ENCODE peak calls at places on chromosome 18, in six cellular contexts. One of them, this sample, is unnamed. For H3K9me3 and H3K27me3, the result is how much of the 10 kb centered on the place peaks cover.

GRCh38 chr18:6405237-6406074 is 9.3 kb downstream of the L3MBTL4 start:
- DNase-seq in heart left ventricle: no peak
- DNase-seq in neural progenitor cell: peak
- DNase-seq in K562: no peak
- DNase-seq in PC-3: no peak
- DNase-seq in heart right ventricle: no peak
- DNase-seq in this sample: no peak

GRCh38 chr18:39746201-39746600 is 2180.6 kb upstream of the CELF4 start:
- DNase-seq in heart left ventricle: no peak
- DNase-seq in neural progenitor cell: no peak
- DNase-seq in K562: no peak
- DNase-seq in PC-3: no peak
- DNase-seq in heart right ventricle: no peak
- DNase-seq in this sample: no peak

GRCh38 chr18:32595735-32596134 is 125.1 kb upstream of the GAREM1 start:
- DNase-seq in heart left ventricle: no peak
- DNase-seq in neural progenitor cell: peak
- DNase-seq in K562: no peak
- DNase-seq in PC-3: no peak
- DNase-seq in heart right ventricle: no peak
- DNase-seq in this sample: no peak

GRCh38 chr18:59662008-59662701 is 35.1 kb downstream of the CCBE1 start:
- DNase-seq in heart left ventricle: no peak
- DNase-seq in neural progenitor cell: no peak
- DNase-seq in K562: no peak
- DNase-seq in PC-3: peak
- DNase-seq in heart right ventricle: no peak
- DNase-seq in this sample: no peak

GRCh38 chr18:36309436-36310391 is 12.2 kb downstream of the FHOD3 start:
- DNase-seq in heart left ventricle: no peak
- DNase-seq in neural progenitor cell: no peak
- DNase-seq in K562: no peak
- DNase-seq in PC-3: peak
- DNase-seq in heart right ventricle: no peak
- DNase-seq in this sample: no peak

GRCh38 chr18:26383454-26384270 is 157.4 kb downstream of the TAF4B start:
- DNase-seq in heart left ventricle: no peak
- DNase-seq in neural progenitor cell: peak
- DNase-seq in K562: peak
- DNase-seq in PC-3: peak
- DNase-seq in heart right ventricle: no peak
- DNase-seq in this sample: no peak

GRCh38 chr18:7521226-7521856 is 45.8 kb upstream of the PTPRM start:
- DNase-seq in heart left ventricle: no peak
- DNase-seq in neural progenitor cell: no peak
- DNase-seq in K562: no peak
- DNase-seq in PC-3: no peak
- DNase-seq in heart right ventricle: no peak
- DNase-seq in this sample: no peak

GRCh38 chr18:36127866-36128845 is 984 bp downstream of the SLC39A6 start:
- DNase-seq in heart left ventricle: no peak
- DNase-seq in neural progenitor cell: peak
- DNase-seq in K562: peak
- DNase-seq in PC-3: peak
- DNase-seq in heart right ventricle: no peak
- DNase-seq in this sample: no peak

GRCh38 chr18:22165603-22166069 is 3.8 kb upstream of the GATA6 start:
- DNase-seq in heart left ventricle: no peak
- DNase-seq in neural progenitor cell: peak
- DNase-seq in K562: no peak
- DNase-seq in PC-3: no peak
- DNase-seq in heart right ventricle: no peak
- DNase-seq in this sample: no peak

GRCh38 chr18:67520276-67521035 is 3.9 kb upstream of the DSEL start:
- DNase-seq in heart left ventricle: no peak
- DNase-seq in neural progenitor cell: no peak
- DNase-seq in K562: no peak
- DNase-seq in PC-3: no peak
- DNase-seq in heart right ventricle: no peak
- DNase-seq in this sample: no peak

GRCh38 chr18:61681065-61681464 is 211.7 kb downstream of the RNF152 start:
- DNase-seq in heart left ventricle: no peak
- DNase-seq in neural progenitor cell: no peak
- DNase-seq in K562: no peak
- DNase-seq in PC-3: no peak
- DNase-seq in heart right ventricle: no peak
- DNase-seq in this sample: no peak
- H3K9me3 ChIP-seq in heart left ventricle: under half
- H3K9me3 ChIP-seq in neural progenitor cell: under half
- H3K9me3 ChIP-seq in K562: under half
- H3K9me3 ChIP-seq in PC-3: under half
- H3K9me3 ChIP-seq in heart right ventricle: under half
- H3K9me3 ChIP-seq in this sample: under half

DNA sequence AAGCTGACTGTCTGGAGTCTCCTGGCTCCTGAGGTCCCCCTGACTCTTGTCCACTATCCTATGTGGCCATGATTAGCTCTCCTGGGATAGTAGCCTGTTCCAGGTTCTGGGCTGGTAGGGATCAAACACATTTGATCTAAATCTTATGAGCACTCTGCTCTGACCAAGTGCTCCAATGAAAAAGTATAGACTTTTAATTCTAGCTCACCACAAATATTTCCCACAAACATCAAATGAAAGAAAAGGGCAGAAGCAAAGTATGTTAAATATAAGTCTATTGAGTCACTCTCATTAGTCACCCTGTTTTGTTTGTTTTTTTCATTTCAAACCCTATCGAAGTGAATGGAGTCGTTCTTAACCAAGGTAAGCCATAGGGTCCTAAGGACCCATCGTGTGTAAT is 39.7 kb upstream of the NEDD4L start:
- DNase-seq in heart left ventricle: no peak
- DNase-seq in neural progenitor cell: no peak
- DNase-seq in K562: no peak
- DNase-seq in PC-3: peak
- DNase-seq in heart right ventricle: no peak
- DNase-seq in this sample: no peak
- H3K27ac ChIP-seq in heart left ventricle: no peak
- H3K27ac ChIP-seq in neural progenitor cell: no peak
- H3K27ac ChIP-seq in K562: no peak
- H3K27ac ChIP-seq in PC-3: peak
- H3K27ac ChIP-seq in heart right ventricle: no peak
- H3K27ac ChIP-seq in this sample: no peak

GRCh38 chr18:48792611-48793368 is 158.0 kb downstream of the SMAD7 start:
- DNase-seq in heart left ventricle: no peak
- DNase-seq in neural progenitor cell: no peak
- DNase-seq in K562: no peak
- DNase-seq in PC-3: no peak
- DNase-seq in heart right ventricle: no peak
- DNase-seq in this sample: no peak
- H3K27me3 ChIP-seq in heart left ventricle: under half
- H3K27me3 ChIP-seq in neural progenitor cell: under half
- H3K27me3 ChIP-seq in K562: under half
- H3K27me3 ChIP-seq in PC-3: under half
- H3K27me3 ChIP-seq in heart right ventricle: under half
- H3K27me3 ChIP-seq in this sample: under half

GRCh38 chr18:71322201-71322600 is 1033.4 kb downstream of the SOCS6 start:
- DNase-seq in heart left ventricle: no peak
- DNase-seq in neural progenitor cell: no peak
- DNase-seq in K562: no peak
- DNase-seq in PC-3: no peak
- DNase-seq in heart right ventricle: no peak
- DNase-seq in this sample: no peak

GRCh38 chr18:71326826-71327225 is 1038.0 kb downstream of the SOCS6 start:
- DNase-seq in heart left ventricle: no peak
- DNase-seq in neural progenitor cell: no peak
- DNase-seq in K562: no peak
- DNase-seq in PC-3: no peak
- DNase-seq in heart right ventricle: no peak
- DNase-seq in this sample: no peak

GRCh38 chr18:71321319-71321718 is 1032.5 kb downstream of the SOCS6 start:
- DNase-seq in heart left ventricle: no peak
- DNase-seq in neural progenitor cell: no peak
- DNase-seq in K562: no peak
- DNase-seq in PC-3: no peak
- DNase-seq in heart right ventricle: no peak
- DNase-seq in this sample: no peak

GRCh38 chr18:71327443-71328120 is 1038.7 kb downstream of the SOCS6 start:
- DNase-seq in heart left ventricle: no peak
- DNase-seq in neural progenitor cell: no peak
- DNase-seq in K562: no peak
- DNase-seq in PC-3: no peak
- DNase-seq in heart right ventricle: no peak
- DNase-seq in this sample: no peak

GRCh38 chr18:71324356-71324755 is 1035.5 kb downstream of the SOCS6 start:
- DNase-seq in heart left ventricle: no peak
- DNase-seq in neural progenitor cell: no peak
- DNase-seq in K562: no peak
- DNase-seq in PC-3: no peak
- DNase-seq in heart right ventricle: no peak
- DNase-seq in this sample: no peak
- H3K9me3 ChIP-seq in heart left ventricle: under half
- H3K9me3 ChIP-seq in neural progenitor cell: under half
- H3K9me3 ChIP-seq in K562: under half
- H3K9me3 ChIP-seq in PC-3: under half
- H3K9me3 ChIP-seq in heart right ventricle: under half
- H3K9me3 ChIP-seq in this sample: under half

DNA sequence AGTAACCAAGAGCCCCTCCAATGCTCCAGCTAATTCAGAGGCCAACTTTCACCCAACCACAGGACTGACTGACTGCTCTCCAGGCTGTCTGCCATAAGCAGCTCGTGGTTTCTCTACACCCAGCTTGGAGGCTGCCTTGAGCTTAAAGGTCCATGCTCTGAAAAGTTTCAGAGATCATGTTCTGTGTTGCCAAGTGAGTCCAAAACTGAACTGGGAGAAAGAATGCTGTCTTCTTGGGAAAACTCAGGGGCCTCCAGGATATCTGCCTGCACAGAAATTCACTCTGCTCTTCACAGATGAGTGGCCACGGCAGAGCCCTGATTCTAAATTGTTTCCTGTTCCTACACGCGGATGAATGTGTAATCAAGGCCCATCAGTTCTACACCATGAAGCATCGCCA is 51.1 kb downstream of the LPIN2 start:
- DNase-seq in heart left ventricle: no peak
- DNase-seq in neural progenitor cell: no peak
- DNase-seq in K562: no peak
- DNase-seq in PC-3: no peak
- DNase-seq in heart right ventricle: no peak
- DNase-seq in this sample: no peak
- H3K27ac ChIP-seq in heart left ventricle: peak
- H3K27ac ChIP-seq in neural progenitor cell: no peak
- H3K27ac ChIP-seq in K562: no peak
- H3K27ac ChIP-seq in PC-3: no peak
- H3K27ac ChIP-seq in heart right ventricle: peak
- H3K27ac ChIP-seq in this sample: peak

GRCh38 chr18:9701604-9702324 is 6.3 kb upstream of the RAB31 start:
- DNase-seq in heart left ventricle: no peak
- DNase-seq in neural progenitor cell: no peak
- DNase-seq in K562: no peak
- DNase-seq in PC-3: no peak
- DNase-seq in heart right ventricle: no peak
- DNase-seq in this sample: no peak

GRCh38 chr18:9697121-9697520 is 11.0 kb upstream of the RAB31 start:
- DNase-seq in heart left ventricle: no peak
- DNase-seq in neural progenitor cell: no peak
- DNase-seq in K562: no peak
- DNase-seq in PC-3: no peak
- DNase-seq in heart right ventricle: no peak
- DNase-seq in this sample: no peak

GRCh38 chr18:9696701-9697100 is 11.4 kb upstream of the RAB31 start:
- DNase-seq in heart left ventricle: no peak
- DNase-seq in neural progenitor cell: no peak
- DNase-seq in K562: no peak
- DNase-seq in PC-3: no peak
- DNase-seq in heart right ventricle: no peak
- DNase-seq in this sample: no peak

GRCh38 chr18:9698497-9698896 is 9.6 kb upstream of the RAB31 start:
- DNase-seq in heart left ventricle: no peak
- DNase-seq in neural progenitor cell: no peak
- DNase-seq in K562: no peak
- DNase-seq in PC-3: no peak
- DNase-seq in heart right ventricle: no peak
- DNase-seq in this sample: no peak

GRCh38 chr18:9700261-9700796 is 7.8 kb upstream of the RAB31 start:
- DNase-seq in heart left ventricle: no peak
- DNase-seq in neural progenitor cell: no peak
- DNase-seq in K562: no peak
- DNase-seq in PC-3: no peak
- DNase-seq in heart right ventricle: no peak
- DNase-seq in this sample: no peak
- H3K27me3 ChIP-seq in heart left ventricle: under half
- H3K27me3 ChIP-seq in neural progenitor cell: under half
- H3K27me3 ChIP-seq in K562: under half
- H3K27me3 ChIP-seq in PC-3: under half
- H3K27me3 ChIP-seq in heart right ventricle: under half
- H3K27me3 ChIP-seq in this sample: under half

GRCh38 chr18:14921547-14921946 is 173.6 kb downstream of the ANKRD30B start:
- DNase-seq in heart left ventricle: no peak
- DNase-seq in neural progenitor cell: no peak
- DNase-seq in K562: no peak
- DNase-seq in PC-3: no peak
- DNase-seq in heart right ventricle: no peak
- DNase-seq in this sample: no peak
- H3K9me3 ChIP-seq in heart left ventricle: under half
- H3K9me3 ChIP-seq in neural progenitor cell: under half
- H3K9me3 ChIP-seq in K562: under half
- H3K9me3 ChIP-seq in PC-3: under half
- H3K9me3 ChIP-seq in heart right ventricle: under half
- H3K9me3 ChIP-seq in this sample: under half

GRCh38 chr18:42086288-42086687 is 131.3 kb downstream of the PIK3C3 start:
- DNase-seq in heart left ventricle: no peak
- DNase-seq in neural progenitor cell: no peak
- DNase-seq in K562: no peak
- DNase-seq in PC-3: peak
- DNase-seq in heart right ventricle: no peak
- DNase-seq in this sample: no peak
- H3K27ac ChIP-seq in heart left ventricle: no peak
- H3K27ac ChIP-seq in neural progenitor cell: no peak
- H3K27ac ChIP-seq in K562: no peak
- H3K27ac ChIP-seq in PC-3: no peak
- H3K27ac ChIP-seq in heart right ventricle: no peak
- H3K27ac ChIP-seq in this sample: no peak

GRCh38 chr18:79395761-79396404 is at the start of gene NFATC1:
- DNase-seq in heart left ventricle: peak
- DNase-seq in neural progenitor cell: peak
- DNase-seq in K562: peak
- DNase-seq in PC-3: peak
- DNase-seq in heart right ventricle: peak
- DNase-seq in this sample: peak
- H3K27me3 ChIP-seq in heart left ventricle: under half
- H3K27me3 ChIP-seq in neural progenitor cell: half or more
- H3K27me3 ChIP-seq in K562: under half
- H3K27me3 ChIP-seq in PC-3: under half
- H3K27me3 ChIP-seq in heart right ventricle: under half
- H3K27me3 ChIP-seq in this sample: under half